ENCODE peak calls at places on chromosomes 7 and 10, in four cellular contexts. I is LNCaP clone FGC; J is NCI-H82; H is effector memory CD8-positive, alpha-beta T cell. Z is an unnamed sample.
A peak's percentile ranks its signal among the peaks of the same experiment; 100 is the strongest.

GRCh38 chr10:127338391-127339108 is 142.2 kb upstream of the INSYN2A start:
- DNase-seq in H (no peak), I (no peak), J (no peak), Z (no peak)

GRCh38 chr7:74502216-74502891 is 48.6 kb downstream of the GTF2IRD1 start:
- DNase-seq in I (peak; percentile 69), J (no peak), H (no peak), Z (no peak)

GRCh38 chr10:127906548-127907377 is at the start of gene PTPRE:
- DNase-seq in H (peak; percentile 49), I (no peak), J (peak; percentile 67), Z (peak; percentile 79)

GRCh38 chr7:19066109-19066508 is 51.3 kb downstream of the TWIST1 start:
- DNase-seq in J (no peak), H (no peak), I (no peak), Z (no peak)

GRCh38 chr7:2202901-2203550 is 29.7 kb downstream of the MAD1L1 start:
- DNase-seq in I (no peak), H (no peak), J (no peak), Z (no peak)

GRCh38 chr10:29329420-29329819 is 40.5 kb downstream of the LYZL1 start:
- DNase-seq in I (no peak), J (peak; percentile 81), H (no peak), Z (no peak)

GRCh38 chr7:48168159-48168558 is 3.1 kb upstream of the ABCA13 start:
- DNase-seq in I (no peak), J (no peak), H (no peak), Z (no peak)

GRCh38 chr7:44400033-44400511 is 74.7 kb upstream of the CAMK2B start:
- DNase-seq in H (no peak), I (no peak), J (no peak), Z (no peak)

GRCh38 chr7:3544202-3544601 is 243.2 kb downstream of the SDK1 start:
- DNase-seq in I (no peak), J (peak; percentile 4), H (no peak), Z (no peak)

GRCh38 chr7:127838816-127839415 is 186.9 kb downstream of the SND1 start:
- DNase-seq in J (no peak), I (no peak), H (no peak), Z (no peak)

GRCh38 chr7:123360631-123361030 is 160.9 kb upstream of the SLC13A1 start:
- DNase-seq in J (no peak), I (no peak), H (no peak), Z (no peak)

GRCh38 chr10:79397575-79398303 is 47.7 kb downstream of the ZCCHC24 start:
- DNase-seq in I (no peak), J (no peak), H (no peak), Z (no peak)

GRCh38 chr10:21975378-21975990 is 28.0 kb downstream of the DNAJC1 start:
- DNase-seq in I (no peak), H (no peak), J (no peak), Z (no peak)

GRCh38 chr10:5927306-5927705 is 37.3 kb downstream of the FBH1 start:
- DNase-seq in I (no peak), H (no peak), J (no peak), Z (no peak)

GRCh38 chr7:23462846-23463245 is 7.4 kb downstream of the IGF2BP3 start:
- DNase-seq in H (no peak), I (no peak), J (no peak), Z (no peak)

GRCh38 chr7:132846086-132846485 is 235.8 kb downstream of the CHCHD3 start:
- DNase-seq in H (no peak), J (no peak), I (no peak), Z (no peak)

GRCh38 chr10:101783736-101784118 is 481 bp upstream of the NPM3 start:
- DNase-seq in J (peak; percentile 77), H (no peak), I (no peak), Z (no peak)

GRCh38 chr10:77530011-77530410 is 107.6 kb downstream of the KCNMA1 start:
- DNase-seq in I (no peak), J (no peak), H (no peak), Z (no peak)

GRCh38 chr7:19482628-19483027 is 226.2 kb downstream of the POLR1F start:
- DNase-seq in H (no peak), I (no peak), J (no peak), Z (no peak)

GRCh38 chr7:93055543-93056107 is 62.2 kb downstream of the SAMD9 start:
- DNase-seq in J (peak; percentile 71), H (peak; percentile 2), I (no peak), Z (no peak)

GRCh38 chr10:132533571-132534260 is 3.9 kb upstream of the INPP5A start:
- DNase-seq in I (no peak), H (no peak), J (no peak), Z (no peak)

GRCh38 chr7:66626236-66626957 is 2.3 kb upstream of the KCTD7 start:
- DNase-seq in H (no peak), J (no peak), I (no peak), Z (no peak)

GRCh38 chr7:143331179-143331825 is 15.4 kb downstream of the CLCN1 start:
- DNase-seq in J (no peak), I (no peak), H (no peak), Z (no peak)

GRCh38 chr10:2188371-2188770 is 451.0 kb upstream of the ADARB2 start:
- DNase-seq in I (no peak), H (no peak), J (no peak), Z (no peak)

GRCh38 chr10:127370601-127371000 is 174.2 kb upstream of the INSYN2A start:
- DNase-seq in H (no peak), J (peak; percentile 31), I (no peak), Z (no peak)

GRCh38 chr7:101363734-101364374 is 1.2 kb downstream of the COL26A1 start:
- DNase-seq in I (peak; percentile 26), J (peak; percentile 59), H (peak; percentile 49), Z (peak; percentile 48)

GRCh38 chr7:156998988-156999610 is 11.4 kb downstream of the MNX1 start:
- DNase-seq in H (no peak), J (peak; percentile 34), I (no peak), Z (peak; percentile 29)

GRCh38 chr7:1741751-1742554 is 71.9 kb downstream of the ELFN1 start:
- DNase-seq in I (peak; percentile 50), J (peak; percentile 94), H (no peak), Z (peak; percentile 35)

GRCh38 chr10:323651-324293 is 188.5 kb downstream of the ZMYND11 start:
- DNase-seq in J (no peak), I (no peak), H (peak; percentile 32), Z (peak; percentile 51)

GRCh38 chr7:157480651-157481050 is 143.8 kb downstream of the DNAJB6 start:
- DNase-seq in J (no peak), H (no peak), I (no peak), Z (no peak)

GRCh38 chr10:117568226-117568625 is 25.7 kb downstream of the EMX2 start:
- DNase-seq in J (no peak), H (no peak), I (no peak), Z (no peak)

GRCh38 chr10:43316516-43316915 is 49.7 kb upstream of the RASGEF1A start:
- DNase-seq in I (no peak), J (no peak), H (no peak), Z (no peak)

GRCh38 chr7:51350195-51350896 is 33.7 kb upstream of the COBL start:
- DNase-seq in I (peak; percentile 99), H (no peak), J (peak; percentile 21), Z (peak; percentile 85)

GRCh38 chr10:3886191-3886590 is 101.2 kb upstream of the KLF6 start:
- DNase-seq in H (no peak), J (no peak), I (no peak), Z (no peak)

GRCh38 chr7:39720586-39720985 is 97.2 kb downstream of the RALA start:
- DNase-seq in J (no peak), H (no peak), I (peak; percentile 80), Z (peak; percentile 86)

GRCh38 chr10:76085773-76086570 is 654.5 kb downstream of the LRMDA start:
- DNase-seq in H (no peak), I (no peak), J (no peak), Z (no peak)

GRCh38 chr7:84536256-84536870 is 341.8 kb upstream of the SEMA3A start:
- DNase-seq in J (no peak), I (no peak), H (no peak), Z (no peak)